ENCODE peak calls at places on chromosomes 16 and 17, in five cellular contexts. One of them, this sample, is unnamed.

GRCh38 chr17:19654342-19654886 is 5.9 kb downstream of the ALDH3A2 start:
- DNase-seq in progenitor cell of endocrine pancreas: no peak
- DNase-seq in mucosa of descending colon: no peak
- DNase-seq in dorsolateral prefrontal cortex: no peak
- DNase-seq in hepatocyte: no peak
- DNase-seq in this sample: no peak

GRCh38 chr17:64687959-64688358 is 25.9 kb upstream of the SMURF2 start:
- DNase-seq in dorsolateral prefrontal cortex: no peak
- DNase-seq in progenitor cell of endocrine pancreas: no peak
- DNase-seq in hepatocyte: no peak
- DNase-seq in mucosa of descending colon: no peak
- DNase-seq in this sample: no peak

GRCh38 chr16:88844412-88845118 is 12.2 kb downstream of the GALNS start:
- DNase-seq in progenitor cell of endocrine pancreas: no peak
- DNase-seq in mucosa of descending colon: no peak
- DNase-seq in dorsolateral prefrontal cortex: no peak
- DNase-seq in hepatocyte: no peak
- DNase-seq in this sample: no peak

GRCh38 chr16:1153480-1154160 is 714 bp downstream of the CACNA1H start:
- DNase-seq in dorsolateral prefrontal cortex: no peak
- DNase-seq in hepatocyte: peak; percentile 44
- DNase-seq in progenitor cell of endocrine pancreas: no peak
- DNase-seq in mucosa of descending colon: no peak
- DNase-seq in this sample: no peak

GRCh38 chr16:69444873-69445517 is 20.6 kb downstream of the CYB5B start:
- DNase-seq in mucosa of descending colon: no peak
- DNase-seq in dorsolateral prefrontal cortex: no peak
- DNase-seq in progenitor cell of endocrine pancreas: no peak
- DNase-seq in hepatocyte: no peak
- DNase-seq in this sample: no peak

GRCh38 chr16:10981697-10982216 is 37.4 kb downstream of the CLEC16A start:
- DNase-seq in dorsolateral prefrontal cortex: no peak
- DNase-seq in hepatocyte: no peak
- DNase-seq in progenitor cell of endocrine pancreas: no peak
- DNase-seq in mucosa of descending colon: no peak
- DNase-seq in this sample: no peak

GRCh38 chr16:57837305-57838125 is 35.2 kb upstream of the KIFC3 start:
- DNase-seq in dorsolateral prefrontal cortex: no peak
- DNase-seq in hepatocyte: no peak
- DNase-seq in progenitor cell of endocrine pancreas: no peak
- DNase-seq in mucosa of descending colon: no peak
- DNase-seq in this sample: no peak

GRCh38 chr16:50721549-50722409 is 20.1 kb upstream of the CYLD start:
- DNase-seq in progenitor cell of endocrine pancreas: no peak
- DNase-seq in mucosa of descending colon: no peak
- DNase-seq in hepatocyte: no peak
- DNase-seq in dorsolateral prefrontal cortex: no peak
- DNase-seq in this sample: no peak

GRCh38 chr16:1538804-1539520 is 5.5 kb downstream of the TMEM204 start:
- DNase-seq in progenitor cell of endocrine pancreas: no peak
- DNase-seq in hepatocyte: no peak
- DNase-seq in mucosa of descending colon: no peak
- DNase-seq in dorsolateral prefrontal cortex: no peak
- DNase-seq in this sample: no peak

GRCh38 chr17:65208753-65209152 is 71.6 kb downstream of the RGS9 start:
- DNase-seq in hepatocyte: no peak
- DNase-seq in progenitor cell of endocrine pancreas: no peak
- DNase-seq in mucosa of descending colon: no peak
- DNase-seq in dorsolateral prefrontal cortex: no peak
- DNase-seq in this sample: no peak

GRCh38 chr16:65116818-65117430 is 4.9 kb downstream of the CDH11 start:
- DNase-seq in progenitor cell of endocrine pancreas: no peak
- DNase-seq in hepatocyte: no peak
- DNase-seq in dorsolateral prefrontal cortex: no peak
- DNase-seq in mucosa of descending colon: no peak
- DNase-seq in this sample: no peak

GRCh38 chr16:2339521-2340484 is 725 bp downstream of the ABCA3 start:
- DNase-seq in progenitor cell of endocrine pancreas: peak; percentile 39
- DNase-seq in dorsolateral prefrontal cortex: peak; percentile 57
- DNase-seq in hepatocyte: peak; percentile 65
- DNase-seq in mucosa of descending colon: peak; percentile 50
- DNase-seq in this sample: no peak

GRCh38 chr16:50889276-50889675 is 147.4 kb downstream of the CYLD start:
- DNase-seq in dorsolateral prefrontal cortex: no peak
- DNase-seq in mucosa of descending colon: no peak
- DNase-seq in progenitor cell of endocrine pancreas: no peak
- DNase-seq in hepatocyte: no peak
- DNase-seq in this sample: no peak

GRCh38 chr17:50947844-50948514 is 81.8 kb upstream of the TOB1 start:
- DNase-seq in dorsolateral prefrontal cortex: peak; percentile 53
- DNase-seq in hepatocyte: no peak
- DNase-seq in mucosa of descending colon: peak; percentile 93
- DNase-seq in progenitor cell of endocrine pancreas: no peak
- DNase-seq in this sample: no peak

GRCh38 chr16:53055603-53056527 is 1.1 kb downstream of the CHD9 start:
- DNase-seq in dorsolateral prefrontal cortex: no peak
- DNase-seq in hepatocyte: peak; percentile 66
- DNase-seq in mucosa of descending colon: peak; percentile 77
- DNase-seq in progenitor cell of endocrine pancreas: no peak
- DNase-seq in this sample: peak; percentile 39

GRCh38 chr16:69097425-69097824 is 8.0 kb upstream of the HAS3 start:
- DNase-seq in hepatocyte: no peak
- DNase-seq in dorsolateral prefrontal cortex: no peak
- DNase-seq in progenitor cell of endocrine pancreas: no peak
- DNase-seq in mucosa of descending colon: no peak
- DNase-seq in this sample: no peak

GRCh38 chr16:78125112-78125844 is 25.8 kb downstream of the WWOX start:
- DNase-seq in progenitor cell of endocrine pancreas: no peak
- DNase-seq in mucosa of descending colon: no peak
- DNase-seq in hepatocyte: no peak
- DNase-seq in dorsolateral prefrontal cortex: no peak
- DNase-seq in this sample: no peak

GRCh38 chr16:78118469-78119025 is 19.1 kb downstream of the WWOX start:
- DNase-seq in dorsolateral prefrontal cortex: no peak
- DNase-seq in hepatocyte: no peak
- DNase-seq in progenitor cell of endocrine pancreas: no peak
- DNase-seq in mucosa of descending colon: no peak
- DNase-seq in this sample: no peak

GRCh38 chr16:78126662-78127061 is 27.2 kb downstream of the WWOX start:
- DNase-seq in mucosa of descending colon: no peak
- DNase-seq in progenitor cell of endocrine pancreas: no peak
- DNase-seq in dorsolateral prefrontal cortex: no peak
- DNase-seq in hepatocyte: no peak
- DNase-seq in this sample: no peak

GRCh38 chr16:78127130-78127529 is 27.7 kb downstream of the WWOX start:
- DNase-seq in progenitor cell of endocrine pancreas: no peak
- DNase-seq in mucosa of descending colon: no peak
- DNase-seq in dorsolateral prefrontal cortex: no peak
- DNase-seq in hepatocyte: no peak
- DNase-seq in this sample: peak; percentile 50

GRCh38 chr16:78122774-78123315 is 23.4 kb downstream of the WWOX start:
- DNase-seq in hepatocyte: peak; percentile 53
- DNase-seq in progenitor cell of endocrine pancreas: no peak
- DNase-seq in dorsolateral prefrontal cortex: no peak
- DNase-seq in mucosa of descending colon: no peak
- DNase-seq in this sample: no peak
- TF ChIP-seq CTCF in hepatocyte: peak; percentile 62
- TF ChIP-seq CTCF in progenitor cell of endocrine pancreas: peak; percentile 75
- TF ChIP-seq CTCF in dorsolateral prefrontal cortex: peak; percentile 69
- TF ChIP-seq CTCF in mucosa of descending colon: no peak
- TF ChIP-seq CTCF in this sample: peak; percentile 24

DNA sequence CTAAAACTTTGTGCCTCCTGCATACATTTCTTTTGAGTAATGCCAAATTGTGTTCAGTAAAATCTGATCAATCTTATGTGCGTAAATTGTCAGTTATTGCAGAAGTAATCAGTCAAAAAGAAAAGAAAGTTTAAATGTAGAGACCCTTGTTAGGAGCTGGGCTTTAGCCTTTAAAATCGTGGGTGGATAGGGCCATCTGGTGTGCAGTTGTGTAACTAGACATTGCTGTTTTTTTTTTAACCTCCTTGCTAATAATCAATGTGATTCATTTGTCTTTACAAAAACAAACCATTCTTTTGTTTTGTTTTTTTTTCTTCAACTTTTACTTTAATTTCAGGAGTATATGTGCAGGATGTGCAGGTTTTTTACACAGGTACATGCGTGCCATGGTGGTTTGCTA is 5.3 kb upstream of the WWOX start:
- DNase-seq in progenitor cell of endocrine pancreas: no peak
- DNase-seq in mucosa of descending colon: no peak
- DNase-seq in hepatocyte: no peak
- DNase-seq in dorsolateral prefrontal cortex: no peak
- DNase-seq in this sample: no peak
- TF ChIP-seq CTCF in progenitor cell of endocrine pancreas: peak; percentile 58
- TF ChIP-seq CTCF in mucosa of descending colon: no peak
- TF ChIP-seq CTCF in hepatocyte: peak; percentile 53
- TF ChIP-seq CTCF in dorsolateral prefrontal cortex: no peak
- TF ChIP-seq CTCF in this sample: no peak

DNA sequence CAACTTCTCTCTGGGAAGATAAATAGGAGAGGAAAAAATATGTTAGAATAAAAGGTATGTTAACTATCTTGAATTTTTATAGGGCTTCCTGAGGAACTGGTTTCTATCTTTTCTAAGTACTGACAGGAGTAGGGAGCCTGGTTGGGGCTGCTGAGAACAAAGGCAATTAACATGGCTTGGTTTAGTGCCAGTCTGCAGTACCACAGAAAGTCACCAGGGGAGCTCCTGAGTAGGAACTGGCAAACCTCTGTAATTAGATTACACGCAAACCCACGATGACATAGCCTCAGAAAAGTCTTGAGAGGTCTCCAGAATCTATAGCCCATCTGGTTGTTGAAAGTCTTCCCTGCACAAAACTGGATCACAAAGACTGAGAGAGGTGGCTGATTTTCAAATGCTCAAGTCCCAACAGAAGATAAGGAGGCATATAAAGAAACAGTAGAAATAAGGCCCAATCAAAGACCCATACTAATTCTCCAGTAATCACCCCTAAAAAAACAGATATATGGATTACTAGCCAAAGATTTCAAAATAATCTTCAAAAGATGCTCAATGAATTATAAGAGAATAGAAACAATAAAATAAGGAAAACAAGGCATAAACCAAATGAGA is 11.7 kb upstream of the CNTNAP4 start:
- DNase-seq in hepatocyte: peak; percentile 31
- DNase-seq in dorsolateral prefrontal cortex: no peak
- DNase-seq in mucosa of descending colon: peak; percentile 67
- DNase-seq in progenitor cell of endocrine pancreas: no peak
- DNase-seq in this sample: no peak
- TF ChIP-seq CTCF in hepatocyte: peak; percentile 21
- TF ChIP-seq CTCF in dorsolateral prefrontal cortex: no peak
- TF ChIP-seq CTCF in mucosa of descending colon: peak; percentile 40
- TF ChIP-seq CTCF in progenitor cell of endocrine pancreas: peak; percentile 44
- TF ChIP-seq CTCF in this sample: no peak

DNA sequence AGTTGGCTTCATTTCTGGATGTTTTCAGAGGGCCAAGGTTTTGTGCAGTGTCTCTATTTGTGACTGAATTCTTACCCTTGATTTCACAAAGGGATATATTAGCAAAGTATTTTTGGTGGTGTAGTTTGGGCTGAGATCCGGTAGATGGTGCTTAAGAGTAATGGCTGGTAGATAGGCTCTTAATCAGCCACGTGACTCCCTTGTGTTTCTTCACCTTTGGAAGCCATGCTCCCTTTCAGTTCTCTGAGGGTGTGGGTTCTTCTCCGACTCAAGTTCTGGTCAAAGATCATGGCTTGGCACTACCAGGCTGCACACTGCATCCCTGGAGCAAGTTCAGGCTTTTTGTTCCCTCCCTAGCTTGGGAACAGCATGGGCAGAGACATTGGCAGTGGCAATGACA is 887.3 kb downstream of the CDH8 start:
- DNase-seq in progenitor cell of endocrine pancreas: no peak
- DNase-seq in mucosa of descending colon: no peak
- DNase-seq in dorsolateral prefrontal cortex: no peak
- DNase-seq in hepatocyte: no peak
- DNase-seq in this sample: no peak
- TF ChIP-seq CTCF in progenitor cell of endocrine pancreas: no peak
- TF ChIP-seq CTCF in mucosa of descending colon: no peak
- TF ChIP-seq CTCF in dorsolateral prefrontal cortex: no peak
- TF ChIP-seq CTCF in hepatocyte: no peak
- TF ChIP-seq CTCF in this sample: no peak

GRCh38 chr17:16915752-16916556 is 56.0 kb downstream of the TNFRSF13B start:
- DNase-seq in dorsolateral prefrontal cortex: peak; percentile 46
- DNase-seq in hepatocyte: peak; percentile 64
- DNase-seq in progenitor cell of endocrine pancreas: peak; percentile 31
- DNase-seq in mucosa of descending colon: peak; percentile 81
- DNase-seq in this sample: no peak
- TF ChIP-seq CTCF in dorsolateral prefrontal cortex: peak; percentile 17
- TF ChIP-seq CTCF in hepatocyte: peak; percentile 36
- TF ChIP-seq CTCF in progenitor cell of endocrine pancreas: peak; percentile 57
- TF ChIP-seq CTCF in mucosa of descending colon: no peak
- TF ChIP-seq CTCF in this sample: peak; percentile 43

GRCh38 chr17:31074772-31075538 is 19.8 kb upstream of the NF1 start:
- DNase-seq in hepatocyte: no peak
- DNase-seq in mucosa of descending colon: no peak
- DNase-seq in progenitor cell of endocrine pancreas: no peak
- DNase-seq in dorsolateral prefrontal cortex: no peak
- DNase-seq in this sample: no peak
- TF ChIP-seq CTCF in hepatocyte: no peak
- TF ChIP-seq CTCF in mucosa of descending colon: no peak
- TF ChIP-seq CTCF in progenitor cell of endocrine pancreas: no peak
- TF ChIP-seq CTCF in dorsolateral prefrontal cortex: no peak
- TF ChIP-seq CTCF in this sample: no peak